ENCODE peak calls at places on chromosomes 7 and 10, in nine cellular contexts. Q is heart right ventricle; T is pancreas; E is stimulated activated naive CD8-positive, alpha-beta T cell treated with anti-CD3 and anti-CD28 coated beads, Interleukin-15, Interleukin-2, amounts not matched to agents 100 U/mL and 50 U/mL, for 24 hours; S is aorta; D is left ventricle myocardium superior; L is natural killer cell; C is activated T-cell treated with anti-CD3 and anti-CD28 coated beads, Interleukin-2, amount 50 U/mL, for 72 hours; K is stimulated activated naive B cell treated with anti-CD40 and anti-IgM and Interleukin-4, amounts not matched to agents 10 μg/mL and 1 μg/mL and 100 μg/mL, for 72 hours. Y is an unnamed sample.

GRCh38 chr7:16811555-16811954 is 6.8 kb upstream of the AGR2 start:
- ATAC-seq in L (no peak), D (no peak), E (no peak), S (no peak), C (no peak), Q (no peak), T (peak), K (no peak), Y (no peak)

GRCh38 chr10:129552119-129552518 is 85.1 kb downstream of the MGMT start:
- ATAC-seq in C (no peak), S (no peak), T (no peak), L (no peak), K (peak), D (no peak), Q (no peak), E (no peak), Y (no peak)

GRCh38 chr7:133873631-133874030 is 253.5 kb upstream of the LRGUK start:
- ATAC-seq in Q (no peak), K (no peak), E (no peak), L (no peak), S (no peak), T (no peak), D (no peak), C (no peak), Y (no peak)

GRCh38 chr10:73584737-73585136 is 6.4 kb downstream of the USP54 start:
- ATAC-seq in K (peak), E (no peak), S (no peak), Q (no peak), D (no peak), C (no peak), L (no peak), T (no peak), Y (no peak)

GRCh38 chr10:58856508-58857240 is 319.8 kb upstream of the PHYHIPL start:
- ATAC-seq in C (no peak), S (peak), E (no peak), Q (peak), L (no peak), D (peak), K (no peak), T (peak), Y (peak)

GRCh38 chr7:116400526-116400925 is 99.0 kb upstream of the CAV2 start:
- ATAC-seq in S (no peak), T (no peak), K (peak), E (no peak), C (no peak), Q (no peak), D (no peak), L (no peak), Y (no peak)

GRCh38 chr10:1738950-1739349 is 1.6 kb upstream of the ADARB2 start:
- ATAC-seq in T (no peak), S (no peak), L (no peak), E (no peak), K (peak), C (no peak), Q (no peak), D (no peak), Y (no peak)

GRCh38 chr7:92766461-92767003 is 69.8 kb downstream of the CDK6 start:
- ATAC-seq in L (no peak), Q (peak), S (peak), E (no peak), T (peak), C (no peak), D (peak), K (no peak), Y (peak)

GRCh38 chr10:74976565-74976964 is 134.9 kb upstream of the SAMD8 start:
- ATAC-seq in Q (no peak), C (no peak), L (no peak), K (peak), E (no peak), T (peak), D (no peak), S (no peak), Y (no peak)

GRCh38 chr7:140726304-140726703 is 29.8 kb downstream of the NDUFB2 start:
- ATAC-seq in D (no peak), C (no peak), Q (no peak), T (no peak), K (no peak), L (no peak), S (no peak), E (no peak), Y (no peak)

GRCh38 chr10:93475871-93476270 is 6.3 kb downstream of the MYOF start:
- ATAC-seq in E (no peak), Q (no peak), S (no peak), D (no peak), L (no peak), K (no peak), C (no peak), T (peak), Y (no peak)

GRCh38 chr7:124379296-124379695 is 346.4 kb upstream of the TMEM229A start:
- ATAC-seq in D (no peak), L (no peak), S (no peak), K (no peak), C (no peak), T (no peak), Q (no peak), E (no peak), Y (no peak)

GRCh38 chr10:102627141-102627445 is 17.2 kb upstream of the TRIM8 start:
- ATAC-seq in D (no peak), L (no peak), S (no peak), T (no peak), C (no peak), K (no peak), Q (no peak), E (no peak), Y (no peak)

GRCh38 chr7:151307536-151307935 is 34.1 kb upstream of the NUB1 start:
- ATAC-seq in K (no peak), S (no peak), L (no peak), Q (no peak), C (no peak), T (no peak), E (no peak), D (no peak), Y (no peak)

GRCh38 chr10:69338133-69338456 is 59.8 kb downstream of the HK1 start:
- ATAC-seq in D (peak), Q (no peak), L (no peak), E (no peak), T (no peak), K (no peak), S (no peak), C (no peak), Y (no peak)

GRCh38 chr7:39633563-39634550 is 10.5 kb downstream of the RALA start:
- ATAC-seq in K (no peak), S (no peak), E (no peak), D (no peak), C (peak), Q (no peak), T (no peak), L (peak), Y (no peak)

GRCh38 chr10:56874950-56875349 is 513.9 kb upstream of the ZWINT start:
- ATAC-seq in D (no peak), L (no peak), T (no peak), Q (no peak), C (no peak), K (no peak), S (no peak), E (no peak), Y (no peak)

GRCh38 chr10:129391464-129391863 is 75.6 kb upstream of the MGMT start:
- ATAC-seq in T (no peak), K (no peak), E (no peak), C (no peak), L (no peak), S (no peak), D (no peak), Q (no peak), Y (no peak)

GRCh38 chr10:77187376-77187999 is 450.1 kb downstream of the KCNMA1 start:
- ATAC-seq in C (no peak), L (no peak), E (no peak), K (no peak), S (no peak), D (no peak), T (no peak), Q (no peak), Y (no peak)

GRCh38 chr7:79176859-79177477 is 276.5 kb downstream of the MAGI2 start:
- ATAC-seq in T (peak), D (peak), S (peak), K (no peak), C (no peak), Q (peak), L (no peak), E (no peak), Y (no peak)

GRCh38 chr10:33334839-33335549 is 527 bp upstream of the NRP1 start:
- ATAC-seq in S (peak), D (peak), K (peak), E (peak), C (peak), T (peak), L (no peak), Q (peak), Y (peak)